ENCODE peak calls at places on chromosomes 4 and X, in six cellular contexts. One of them, this sample, is unnamed.

GRCh38 chr4:83618991-83619390 is 83.1 kb downstream of the GPAT3 start:
- DNase-seq in activated CD4-positive, alpha-beta memory T cell treated with anti-CD3 and anti-CD28 coated beads for 36 hours: no peak
- DNase-seq in HCEC 1CT: peak; percentile 42
- DNase-seq in HFFc6: peak; percentile 21
- DNase-seq in heart left ventricle: no peak
- DNase-seq in stimulated activated naive CD8-positive, alpha-beta T cell treated with anti-CD3 and anti-CD28 coated beads, Interleukin-15, Interleukin-2, amounts not matched to agents 100 U/mL and 50 U/mL, for 24 hours: no peak
- DNase-seq in this sample: no peak

GRCh38 chr4:15912236-15912635 is 26.3 kb downstream of the FGFBP1 start:
- DNase-seq in activated CD4-positive, alpha-beta memory T cell treated with anti-CD3 and anti-CD28 coated beads for 36 hours: no peak
- DNase-seq in HFFc6: no peak
- DNase-seq in stimulated activated naive CD8-positive, alpha-beta T cell treated with anti-CD3 and anti-CD28 coated beads, Interleukin-15, Interleukin-2, amounts not matched to agents 100 U/mL and 50 U/mL, for 24 hours: no peak
- DNase-seq in heart left ventricle: no peak
- DNase-seq in HCEC 1CT: no peak
- DNase-seq in this sample: no peak

GRCh38 chrX:130095249-130095648 is 15.0 kb downstream of the ELF4 start:
- DNase-seq in HCEC 1CT: no peak
- DNase-seq in heart left ventricle: no peak
- DNase-seq in stimulated activated naive CD8-positive, alpha-beta T cell treated with anti-CD3 and anti-CD28 coated beads, Interleukin-15, Interleukin-2, amounts not matched to agents 100 U/mL and 50 U/mL, for 24 hours: no peak
- DNase-seq in activated CD4-positive, alpha-beta memory T cell treated with anti-CD3 and anti-CD28 coated beads for 36 hours: no peak
- DNase-seq in HFFc6: no peak
- DNase-seq in this sample: no peak

GRCh38 chrX:1493877-1494510 is 41.3 kb upstream of the ASMTL start:
- DNase-seq in stimulated activated naive CD8-positive, alpha-beta T cell treated with anti-CD3 and anti-CD28 coated beads, Interleukin-15, Interleukin-2, amounts not matched to agents 100 U/mL and 50 U/mL, for 24 hours: no peak
- DNase-seq in heart left ventricle: no peak
- DNase-seq in activated CD4-positive, alpha-beta memory T cell treated with anti-CD3 and anti-CD28 coated beads for 36 hours: peak; percentile 10
- DNase-seq in HCEC 1CT: no peak
- DNase-seq in HFFc6: no peak
- DNase-seq in this sample: no peak

GRCh38 chrX:80812176-80812575 is 2.5 kb upstream of the BRWD3 start:
- DNase-seq in activated CD4-positive, alpha-beta memory T cell treated with anti-CD3 and anti-CD28 coated beads for 36 hours: peak; percentile 48
- DNase-seq in HFFc6: peak; percentile 43
- DNase-seq in HCEC 1CT: peak; percentile 25
- DNase-seq in heart left ventricle: peak; percentile 35
- DNase-seq in stimulated activated naive CD8-positive, alpha-beta T cell treated with anti-CD3 and anti-CD28 coated beads, Interleukin-15, Interleukin-2, amounts not matched to agents 100 U/mL and 50 U/mL, for 24 hours: peak; percentile 29
- DNase-seq in this sample: no peak

GRCh38 chr4:151459380-151459779 is 50.4 kb downstream of the FHIP1A start:
- DNase-seq in activated CD4-positive, alpha-beta memory T cell treated with anti-CD3 and anti-CD28 coated beads for 36 hours: no peak
- DNase-seq in heart left ventricle: no peak
- DNase-seq in HFFc6: no peak
- DNase-seq in stimulated activated naive CD8-positive, alpha-beta T cell treated with anti-CD3 and anti-CD28 coated beads, Interleukin-15, Interleukin-2, amounts not matched to agents 100 U/mL and 50 U/mL, for 24 hours: no peak
- DNase-seq in HCEC 1CT: no peak
- DNase-seq in this sample: no peak

GRCh38 chr4:152974732-152975614 is 38.9 kb downstream of the FHDC1 start:
- DNase-seq in HCEC 1CT: no peak
- DNase-seq in heart left ventricle: no peak
- DNase-seq in HFFc6: no peak
- DNase-seq in stimulated activated naive CD8-positive, alpha-beta T cell treated with anti-CD3 and anti-CD28 coated beads, Interleukin-15, Interleukin-2, amounts not matched to agents 100 U/mL and 50 U/mL, for 24 hours: no peak
- DNase-seq in activated CD4-positive, alpha-beta memory T cell treated with anti-CD3 and anti-CD28 coated beads for 36 hours: no peak
- DNase-seq in this sample: no peak

GRCh38 chr4:107261241-107261874 is 225.2 kb upstream of the DKK2 start:
- DNase-seq in heart left ventricle: no peak
- DNase-seq in stimulated activated naive CD8-positive, alpha-beta T cell treated with anti-CD3 and anti-CD28 coated beads, Interleukin-15, Interleukin-2, amounts not matched to agents 100 U/mL and 50 U/mL, for 24 hours: no peak
- DNase-seq in HFFc6: no peak
- DNase-seq in activated CD4-positive, alpha-beta memory T cell treated with anti-CD3 and anti-CD28 coated beads for 36 hours: no peak
- DNase-seq in HCEC 1CT: no peak
- DNase-seq in this sample: no peak

GRCh38 chrX:103554687-103555417 is 30.5 kb upstream of the TCEAL4 start:
- DNase-seq in heart left ventricle: no peak
- DNase-seq in activated CD4-positive, alpha-beta memory T cell treated with anti-CD3 and anti-CD28 coated beads for 36 hours: peak; percentile 77
- DNase-seq in HCEC 1CT: peak; percentile 59
- DNase-seq in HFFc6: no peak
- DNase-seq in stimulated activated naive CD8-positive, alpha-beta T cell treated with anti-CD3 and anti-CD28 coated beads, Interleukin-15, Interleukin-2, amounts not matched to agents 100 U/mL and 50 U/mL, for 24 hours: peak; percentile 71
- DNase-seq in this sample: peak; percentile 9

GRCh38 chr4:142373610-142374009 is 472.5 kb downstream of the INPP4B start:
- DNase-seq in HCEC 1CT: peak; percentile 66
- DNase-seq in activated CD4-positive, alpha-beta memory T cell treated with anti-CD3 and anti-CD28 coated beads for 36 hours: no peak
- DNase-seq in heart left ventricle: no peak
- DNase-seq in stimulated activated naive CD8-positive, alpha-beta T cell treated with anti-CD3 and anti-CD28 coated beads, Interleukin-15, Interleukin-2, amounts not matched to agents 100 U/mL and 50 U/mL, for 24 hours: no peak
- DNase-seq in HFFc6: no peak
- DNase-seq in this sample: no peak

GRCh38 chrX:151019837-151020236 is 36.7 kb downstream of the HMGB3 start:
- DNase-seq in activated CD4-positive, alpha-beta memory T cell treated with anti-CD3 and anti-CD28 coated beads for 36 hours: no peak
- DNase-seq in HCEC 1CT: no peak
- DNase-seq in heart left ventricle: no peak
- DNase-seq in HFFc6: peak; percentile 57
- DNase-seq in stimulated activated naive CD8-positive, alpha-beta T cell treated with anti-CD3 and anti-CD28 coated beads, Interleukin-15, Interleukin-2, amounts not matched to agents 100 U/mL and 50 U/mL, for 24 hours: no peak
- DNase-seq in this sample: no peak

GRCh38 chr4:139281212-139281611 is 1.2 kb upstream of the MGARP start:
- DNase-seq in HCEC 1CT: no peak
- DNase-seq in HFFc6: no peak
- DNase-seq in activated CD4-positive, alpha-beta memory T cell treated with anti-CD3 and anti-CD28 coated beads for 36 hours: no peak
- DNase-seq in heart left ventricle: no peak
- DNase-seq in stimulated activated naive CD8-positive, alpha-beta T cell treated with anti-CD3 and anti-CD28 coated beads, Interleukin-15, Interleukin-2, amounts not matched to agents 100 U/mL and 50 U/mL, for 24 hours: no peak
- DNase-seq in this sample: no peak

GRCh38 chrX:13511557-13512330 is 57.7 kb upstream of the EGFL6 start:
- DNase-seq in HFFc6: no peak
- DNase-seq in activated CD4-positive, alpha-beta memory T cell treated with anti-CD3 and anti-CD28 coated beads for 36 hours: no peak
- DNase-seq in heart left ventricle: no peak
- DNase-seq in stimulated activated naive CD8-positive, alpha-beta T cell treated with anti-CD3 and anti-CD28 coated beads, Interleukin-15, Interleukin-2, amounts not matched to agents 100 U/mL and 50 U/mL, for 24 hours: no peak
- DNase-seq in HCEC 1CT: no peak
- DNase-seq in this sample: no peak

GRCh38 chrX:53481093-53481492 is 46.9 kb upstream of the HSD17B10 start:
- DNase-seq in HCEC 1CT: peak; percentile 17
- DNase-seq in HFFc6: no peak
- DNase-seq in activated CD4-positive, alpha-beta memory T cell treated with anti-CD3 and anti-CD28 coated beads for 36 hours: peak; percentile 15
- DNase-seq in stimulated activated naive CD8-positive, alpha-beta T cell treated with anti-CD3 and anti-CD28 coated beads, Interleukin-15, Interleukin-2, amounts not matched to agents 100 U/mL and 50 U/mL, for 24 hours: peak; percentile 6
- DNase-seq in heart left ventricle: no peak
- DNase-seq in this sample: no peak

GRCh38 chrX:17741123-17741511 is 3.8 kb downstream of the SCML1 start:
- DNase-seq in activated CD4-positive, alpha-beta memory T cell treated with anti-CD3 and anti-CD28 coated beads for 36 hours: no peak
- DNase-seq in stimulated activated naive CD8-positive, alpha-beta T cell treated with anti-CD3 and anti-CD28 coated beads, Interleukin-15, Interleukin-2, amounts not matched to agents 100 U/mL and 50 U/mL, for 24 hours: no peak
- DNase-seq in HCEC 1CT: no peak
- DNase-seq in heart left ventricle: no peak
- DNase-seq in HFFc6: no peak
- DNase-seq in this sample: no peak

GRCh38 chr4:10589808-10590207 is 94.8 kb downstream of the CLNK start:
- DNase-seq in HFFc6: no peak
- DNase-seq in stimulated activated naive CD8-positive, alpha-beta T cell treated with anti-CD3 and anti-CD28 coated beads, Interleukin-15, Interleukin-2, amounts not matched to agents 100 U/mL and 50 U/mL, for 24 hours: no peak
- DNase-seq in heart left ventricle: no peak
- DNase-seq in HCEC 1CT: no peak
- DNase-seq in activated CD4-positive, alpha-beta memory T cell treated with anti-CD3 and anti-CD28 coated beads for 36 hours: no peak
- DNase-seq in this sample: no peak

GRCh38 chr4:33924239-33924638 is 2320.1 kb downstream of the ARAP2 start:
- DNase-seq in activated CD4-positive, alpha-beta memory T cell treated with anti-CD3 and anti-CD28 coated beads for 36 hours: no peak
- DNase-seq in HCEC 1CT: peak; percentile 77
- DNase-seq in stimulated activated naive CD8-positive, alpha-beta T cell treated with anti-CD3 and anti-CD28 coated beads, Interleukin-15, Interleukin-2, amounts not matched to agents 100 U/mL and 50 U/mL, for 24 hours: no peak
- DNase-seq in HFFc6: peak; percentile 70
- DNase-seq in heart left ventricle: no peak
- DNase-seq in this sample: no peak

GRCh38 chr4:59655996-59656395 is 1544.1 kb upstream of the ADGRL3 start:
- DNase-seq in HFFc6: no peak
- DNase-seq in activated CD4-positive, alpha-beta memory T cell treated with anti-CD3 and anti-CD28 coated beads for 36 hours: no peak
- DNase-seq in heart left ventricle: no peak
- DNase-seq in stimulated activated naive CD8-positive, alpha-beta T cell treated with anti-CD3 and anti-CD28 coated beads, Interleukin-15, Interleukin-2, amounts not matched to agents 100 U/mL and 50 U/mL, for 24 hours: no peak
- DNase-seq in HCEC 1CT: no peak
- DNase-seq in this sample: no peak

GRCh38 chr4:165761968-165762367 is 111.1 kb upstream of the TLL1 start:
- DNase-seq in activated CD4-positive, alpha-beta memory T cell treated with anti-CD3 and anti-CD28 coated beads for 36 hours: no peak
- DNase-seq in HFFc6: no peak
- DNase-seq in stimulated activated naive CD8-positive, alpha-beta T cell treated with anti-CD3 and anti-CD28 coated beads, Interleukin-15, Interleukin-2, amounts not matched to agents 100 U/mL and 50 U/mL, for 24 hours: no peak
- DNase-seq in HCEC 1CT: no peak
- DNase-seq in heart left ventricle: no peak
- DNase-seq in this sample: no peak

GRCh38 chr4:134740290-134740689 is 538.7 kb upstream of the PABPC4L start:
- DNase-seq in stimulated activated naive CD8-positive, alpha-beta T cell treated with anti-CD3 and anti-CD28 coated beads, Interleukin-15, Interleukin-2, amounts not matched to agents 100 U/mL and 50 U/mL, for 24 hours: no peak
- DNase-seq in HFFc6: no peak
- DNase-seq in activated CD4-positive, alpha-beta memory T cell treated with anti-CD3 and anti-CD28 coated beads for 36 hours: no peak
- DNase-seq in heart left ventricle: no peak
- DNase-seq in HCEC 1CT: no peak
- DNase-seq in this sample: no peak

GRCh38 chrX:147376601-147377387 is 534.9 kb upstream of the FMR1 start:
- DNase-seq in stimulated activated naive CD8-positive, alpha-beta T cell treated with anti-CD3 and anti-CD28 coated beads, Interleukin-15, Interleukin-2, amounts not matched to agents 100 U/mL and 50 U/mL, for 24 hours: no peak
- DNase-seq in HFFc6: no peak
- DNase-seq in activated CD4-positive, alpha-beta memory T cell treated with anti-CD3 and anti-CD28 coated beads for 36 hours: no peak
- DNase-seq in HCEC 1CT: no peak
- DNase-seq in heart left ventricle: no peak
- DNase-seq in this sample: no peak

GRCh38 chr4:129218355-129218754 is 122.4 kb downstream of the C4orf33 start:
- DNase-seq in activated CD4-positive, alpha-beta memory T cell treated with anti-CD3 and anti-CD28 coated beads for 36 hours: no peak
- DNase-seq in HCEC 1CT: no peak
- DNase-seq in stimulated activated naive CD8-positive, alpha-beta T cell treated with anti-CD3 and anti-CD28 coated beads, Interleukin-15, Interleukin-2, amounts not matched to agents 100 U/mL and 50 U/mL, for 24 hours: no peak
- DNase-seq in heart left ventricle: no peak
- DNase-seq in HFFc6: no peak
- DNase-seq in this sample: peak; percentile 8

GRCh38 chr4:3483471-3483921 is 20.4 kb downstream of the DOK7 start:
- DNase-seq in heart left ventricle: peak; percentile 86
- DNase-seq in activated CD4-positive, alpha-beta memory T cell treated with anti-CD3 and anti-CD28 coated beads for 36 hours: no peak
- DNase-seq in HFFc6: peak; percentile 15
- DNase-seq in stimulated activated naive CD8-positive, alpha-beta T cell treated with anti-CD3 and anti-CD28 coated beads, Interleukin-15, Interleukin-2, amounts not matched to agents 100 U/mL and 50 U/mL, for 24 hours: no peak
- DNase-seq in HCEC 1CT: no peak
- DNase-seq in this sample: peak; percentile 84

GRCh38 chrX:76971393-76972376 is 475.5 kb upstream of the FGF16 start:
- DNase-seq in heart left ventricle: no peak
- DNase-seq in activated CD4-positive, alpha-beta memory T cell treated with anti-CD3 and anti-CD28 coated beads for 36 hours: no peak
- DNase-seq in stimulated activated naive CD8-positive, alpha-beta T cell treated with anti-CD3 and anti-CD28 coated beads, Interleukin-15, Interleukin-2, amounts not matched to agents 100 U/mL and 50 U/mL, for 24 hours: no peak
- DNase-seq in HCEC 1CT: no peak
- DNase-seq in HFFc6: no peak
- DNase-seq in this sample: no peak

GRCh38 chrX:129961180-129962083 is 21.0 kb upstream of the BCORL1 start:
- DNase-seq in HFFc6: peak; percentile 25
- DNase-seq in stimulated activated naive CD8-positive, alpha-beta T cell treated with anti-CD3 and anti-CD28 coated beads, Interleukin-15, Interleukin-2, amounts not matched to agents 100 U/mL and 50 U/mL, for 24 hours: peak; percentile 74
- DNase-seq in HCEC 1CT: no peak
- DNase-seq in heart left ventricle: peak; percentile 77
- DNase-seq in activated CD4-positive, alpha-beta memory T cell treated with anti-CD3 and anti-CD28 coated beads for 36 hours: peak; percentile 85
- DNase-seq in this sample: peak; percentile 54

GRCh38 chr4:153259679-153260078 is 55.4 kb downstream of the TRIM2 start:
- DNase-seq in HFFc6: no peak
- DNase-seq in heart left ventricle: no peak
- DNase-seq in stimulated activated naive CD8-positive, alpha-beta T cell treated with anti-CD3 and anti-CD28 coated beads, Interleukin-15, Interleukin-2, amounts not matched to agents 100 U/mL and 50 U/mL, for 24 hours: no peak
- DNase-seq in activated CD4-positive, alpha-beta memory T cell treated with anti-CD3 and anti-CD28 coated beads for 36 hours: no peak
- DNase-seq in HCEC 1CT: no peak
- DNase-seq in this sample: no peak

GRCh38 chr4:95761441-95761840 is 78.5 kb upstream of the PDHA2 start:
- DNase-seq in heart left ventricle: no peak
- DNase-seq in HFFc6: no peak
- DNase-seq in stimulated activated naive CD8-positive, alpha-beta T cell treated with anti-CD3 and anti-CD28 coated beads, Interleukin-15, Interleukin-2, amounts not matched to agents 100 U/mL and 50 U/mL, for 24 hours: no peak
- DNase-seq in HCEC 1CT: no peak
- DNase-seq in activated CD4-positive, alpha-beta memory T cell treated with anti-CD3 and anti-CD28 coated beads for 36 hours: no peak
- DNase-seq in this sample: no peak

GRCh38 chrX:152819732-152820131 is 10.8 kb downstream of the CETN2 start:
- DNase-seq in HCEC 1CT: peak; percentile 69
- DNase-seq in heart left ventricle: no peak
- DNase-seq in activated CD4-positive, alpha-beta memory T cell treated with anti-CD3 and anti-CD28 coated beads for 36 hours: no peak
- DNase-seq in HFFc6: peak; percentile 49
- DNase-seq in stimulated activated naive CD8-positive, alpha-beta T cell treated with anti-CD3 and anti-CD28 coated beads, Interleukin-15, Interleukin-2, amounts not matched to agents 100 U/mL and 50 U/mL, for 24 hours: no peak
- DNase-seq in this sample: no peak

GRCh38 chr4:148565801-148566200 is 123.6 kb upstream of the NR3C2 start:
- DNase-seq in heart left ventricle: no peak
- DNase-seq in activated CD4-positive, alpha-beta memory T cell treated with anti-CD3 and anti-CD28 coated beads for 36 hours: no peak
- DNase-seq in HCEC 1CT: no peak
- DNase-seq in stimulated activated naive CD8-positive, alpha-beta T cell treated with anti-CD3 and anti-CD28 coated beads, Interleukin-15, Interleukin-2, amounts not matched to agents 100 U/mL and 50 U/mL, for 24 hours: no peak
- DNase-seq in HFFc6: no peak
- DNase-seq in this sample: peak; percentile 14

GRCh38 chrX:37958493-37959211 is 47.7 kb upstream of the SYTL5 start:
- DNase-seq in activated CD4-positive, alpha-beta memory T cell treated with anti-CD3 and anti-CD28 coated beads for 36 hours: no peak
- DNase-seq in HCEC 1CT: no peak
- DNase-seq in HFFc6: no peak
- DNase-seq in stimulated activated naive CD8-positive, alpha-beta T cell treated with anti-CD3 and anti-CD28 coated beads, Interleukin-15, Interleukin-2, amounts not matched to agents 100 U/mL and 50 U/mL, for 24 hours: no peak
- DNase-seq in heart left ventricle: no peak
- DNase-seq in this sample: no peak

GRCh38 chr4:150717952-150718351 is 136.0 kb downstream of the MAB21L2 start:
- DNase-seq in stimulated activated naive CD8-positive, alpha-beta T cell treated with anti-CD3 and anti-CD28 coated beads, Interleukin-15, Interleukin-2, amounts not matched to agents 100 U/mL and 50 U/mL, for 24 hours: no peak
- DNase-seq in heart left ventricle: no peak
- DNase-seq in activated CD4-positive, alpha-beta memory T cell treated with anti-CD3 and anti-CD28 coated beads for 36 hours: no peak
- DNase-seq in HFFc6: no peak
- DNase-seq in HCEC 1CT: no peak
- DNase-seq in this sample: no peak

GRCh38 chr4:10715696-10716095 is 31.1 kb upstream of the CLNK start:
- DNase-seq in activated CD4-positive, alpha-beta memory T cell treated with anti-CD3 and anti-CD28 coated beads for 36 hours: no peak
- DNase-seq in HFFc6: no peak
- DNase-seq in HCEC 1CT: no peak
- DNase-seq in heart left ventricle: no peak
- DNase-seq in stimulated activated naive CD8-positive, alpha-beta T cell treated with anti-CD3 and anti-CD28 coated beads, Interleukin-15, Interleukin-2, amounts not matched to agents 100 U/mL and 50 U/mL, for 24 hours: no peak
- DNase-seq in this sample: no peak

GRCh38 chrX:150765237-150765636 is 72.0 kb downstream of the MTMR1 start:
- DNase-seq in heart left ventricle: no peak
- DNase-seq in HFFc6: no peak
- DNase-seq in stimulated activated naive CD8-positive, alpha-beta T cell treated with anti-CD3 and anti-CD28 coated beads, Interleukin-15, Interleukin-2, amounts not matched to agents 100 U/mL and 50 U/mL, for 24 hours: no peak
- DNase-seq in activated CD4-positive, alpha-beta memory T cell treated with anti-CD3 and anti-CD28 coated beads for 36 hours: no peak
- DNase-seq in HCEC 1CT: no peak
- DNase-seq in this sample: no peak

GRCh38 chr4:67933038-67933437 is 30.3 kb downstream of the TMPRSS11A start:
- DNase-seq in HFFc6: no peak
- DNase-seq in heart left ventricle: no peak
- DNase-seq in activated CD4-positive, alpha-beta memory T cell treated with anti-CD3 and anti-CD28 coated beads for 36 hours: no peak
- DNase-seq in HCEC 1CT: no peak
- DNase-seq in stimulated activated naive CD8-positive, alpha-beta T cell treated with anti-CD3 and anti-CD28 coated beads, Interleukin-15, Interleukin-2, amounts not matched to agents 100 U/mL and 50 U/mL, for 24 hours: no peak
- DNase-seq in this sample: no peak

This sample was measured in heart right ventricle.